ENCODE peak calls at places on chromosomes 12 and 14, in five cellular contexts. T, C, R, G and X are unnamed samples.

GRCh38 chr14:79328863-79329262 is 882.4 kb downstream of the DIO2 start:
- DNase-seq in T (peak), C (no peak), R (no peak), G (no peak), X (no peak)

GRCh38 chr14:58501214-58501816 is 73.8 kb downstream of the KIAA0586 start:
- DNase-seq in T (peak), C (peak), R (no peak), G (peak), X (peak)

GRCh38 chr12:106046301-106046846 is 92.4 kb downstream of the NUAK1 start:
- DNase-seq in T (no peak), C (no peak), R (no peak), G (no peak), X (no peak)

GRCh38 chr12:57844725-57845477 is 1.6 kb downstream of the CTDSP2 start:
- DNase-seq in T (peak), C (peak), R (peak), G (peak), X (peak)

GRCh38 chr14:30874120-30874998 is at the start of gene COCH:
- DNase-seq in T (no peak), C (no peak), R (peak), G (peak), X (no peak)

GRCh38 chr14:75141062-75141461 is 14.2 kb upstream of the NEK9 start:
- DNase-seq in T (no peak), C (no peak), R (no peak), G (no peak), X (no peak)

GRCh38 chr12:2650261-2651060 is 144.3 kb upstream of the FKBP4 start:
- DNase-seq in T (no peak), C (no peak), R (no peak), G (no peak), X (no peak)

GRCh38 chr12:1807107-1807478 is 13.3 kb upstream of the LRTM2 start:
- DNase-seq in T (no peak), C (no peak), R (no peak), G (no peak), X (no peak)

GRCh38 chr12:106301241-106301610 is 1.3 kb upstream of the TCP11L2 start:
- DNase-seq in T (peak), C (no peak), R (no peak), G (no peak), X (no peak)

GRCh38 chr12:65419284-65420072 is 141.0 kb downstream of the MSRB3 start:
- DNase-seq in T (no peak), C (no peak), R (no peak), G (no peak), X (no peak)

GRCh38 chr14:23404331-23404900 is 3.7 kb downstream of the MYH6 start:
- DNase-seq in T (no peak), C (no peak), R (no peak), G (no peak), X (no peak)

GRCh38 chr14:69034612-69035262 is 55.6 kb upstream of the ACTN1 start:
- DNase-seq in T (peak), C (peak), R (no peak), G (peak), X (peak)

GRCh38 chr12:104650541-104650940 is 193.8 kb downstream of the CHST11 start:
- DNase-seq in T (no peak), C (no peak), R (no peak), G (no peak), X (no peak)

GRCh38 chr12:57740656-57741412 is 2.3 kb upstream of the AGAP2 start:
- DNase-seq in T (no peak), C (no peak), R (peak), G (no peak), X (no peak)

GRCh38 chr12:1840561-1840960 is 20.2 kb downstream of the LRTM2 start:
- DNase-seq in T (no peak), C (no peak), R (no peak), G (no peak), X (no peak)

GRCh38 chr12:6336079-6336858 is 5.6 kb downstream of the TNFRSF1A start:
- DNase-seq in T (peak), C (peak), R (peak), G (peak), X (peak)

GRCh38 chr12:18470251-18470650 is 208.9 kb downstream of the PIK3C2G start:
- DNase-seq in T (peak), C (no peak), R (no peak), G (no peak), X (no peak)
- H3K4me3 ChIP-seq in T (no peak), C (no peak), R (no peak), G (no peak), X (no peak)

GRCh38 chr14:91138511-91139359 is 24.9 kb downstream of the DGLUCY start:
- DNase-seq in T (no peak), C (peak), R (no peak), G (peak), X (peak)
- TF ChIP-seq CTCF in T (peak), C (peak), R (no peak), G (peak), X (peak)

GRCh38 chr14:28759658-28760313 is 6.8 kb upstream of the FOXG1 start:
- DNase-seq in T (no peak), C (no peak), R (no peak), G (peak), X (no peak)
- H3K4me3 ChIP-seq in T (no peak), C (no peak), R (no peak), G (peak), X (no peak)

DNA sequence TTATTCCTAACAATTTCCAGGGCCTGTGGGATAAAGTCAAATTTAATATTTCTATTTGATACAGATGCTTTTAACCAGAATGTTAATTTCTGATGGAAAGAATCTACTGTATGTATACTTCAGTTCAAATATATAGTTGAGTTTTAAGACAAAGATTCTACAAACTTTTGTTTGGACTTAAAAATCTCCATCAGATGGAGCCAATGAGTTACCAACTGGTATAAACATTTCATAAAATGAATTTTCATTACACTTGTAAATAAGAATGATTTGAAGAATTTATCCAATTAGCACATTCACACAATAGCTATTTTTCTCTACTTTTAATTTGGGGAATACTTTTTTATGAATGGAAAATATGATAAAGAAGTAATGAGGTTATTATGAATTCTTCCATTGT is 425.2 kb upstream of the MIS18BP1 start:
- DNase-seq in T (no peak), C (no peak), R (no peak), G (no peak), X (peak)
- TF ChIP-seq CTCF in T (no peak), C (no peak), R (no peak), G (no peak), X (no peak)

GRCh38 chr12:56119361-56119796 is 1.3 kb downstream of the ZC3H10 start:
- DNase-seq in T (peak), C (peak), R (peak), G (peak), X (peak)

GRCh38 chr12:56118688-56119045 is 601 bp downstream of the ZC3H10 start:
- DNase-seq in T (no peak), C (no peak), R (no peak), G (peak), X (no peak)

GRCh38 chr12:56122637-56123036 is 4.6 kb downstream of the ZC3H10 start:
- DNase-seq in T (no peak), C (no peak), R (no peak), G (no peak), X (no peak)

GRCh38 chr12:56120158-56120846 is 2.2 kb downstream of the ZC3H10 start:
- DNase-seq in T (no peak), C (no peak), R (peak), G (no peak), X (no peak)

DNA sequence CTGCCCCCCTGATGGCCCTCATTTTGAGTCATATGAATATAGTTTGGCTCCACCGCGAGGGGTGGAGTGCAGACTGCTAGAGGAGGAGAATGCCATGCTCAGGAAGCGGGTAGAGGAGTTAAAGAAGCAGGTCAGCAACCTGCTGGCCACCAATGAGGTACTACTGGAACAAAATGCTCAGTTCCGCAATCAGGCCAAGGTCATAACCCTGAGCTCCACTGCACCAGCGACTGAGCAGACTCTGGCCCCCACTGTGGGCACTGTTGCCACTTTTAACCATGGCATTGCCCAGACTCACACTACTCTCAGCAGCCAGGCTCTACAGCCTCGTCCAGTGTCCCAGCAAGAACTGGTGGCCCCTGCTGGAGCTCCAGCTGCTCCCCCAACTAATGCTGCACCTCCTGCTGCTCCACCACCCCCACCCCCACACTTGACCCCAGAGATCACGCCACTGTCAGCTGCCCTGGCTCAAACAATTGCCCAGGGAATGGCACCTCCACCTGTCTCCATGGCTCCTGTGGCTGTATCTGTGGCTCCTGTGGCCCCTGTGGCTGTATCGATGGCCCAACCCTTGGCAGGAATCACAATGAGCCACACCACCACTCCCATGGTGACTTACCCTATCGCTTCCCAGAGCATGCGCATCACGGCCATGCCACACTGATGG is 3.3 kb downstream of the ZC3H10 start:
- DNase-seq in T (no peak), C (no peak), R (no peak), G (no peak), X (no peak)
- H3K4me3 ChIP-seq in T (no peak), C (no peak), R (no peak), G (no peak), X (no peak)